ENCODE peak calls at places on chromosome 18, in eight cellular contexts. J, T, F, H, U, A, W and L are unnamed samples.
A peak's percentile ranks its signal among the peaks of the same experiment; 100 is the strongest.

GRCh38 chr18:26919656-26920055 is 54.1 kb upstream of the AQP4 start:
- DNase-seq in J (no peak), T (no peak), F (no peak), H (no peak), U (no peak), A (no peak), W (no peak), L (no peak)

GRCh38 chr18:79517322-79517721 is 121.6 kb downstream of the NFATC1 start:
- DNase-seq in J (no peak), T (no peak), F (no peak), H (no peak), U (no peak), A (no peak), W (no peak), L (no peak)

GRCh38 chr18:79506191-79507075 is 110.7 kb downstream of the NFATC1 start:
- DNase-seq in J (peak; percentile 58), T (peak; percentile 69), F (peak; percentile 33), H (no peak), U (no peak), A (peak; percentile 15), W (no peak), L (no peak)

GRCh38 chr18:8460748-8461147 is 148.5 kb upstream of the RAB12 start:
- DNase-seq in J (no peak), T (no peak), F (no peak), H (no peak), U (no peak), A (no peak), W (no peak), L (no peak)

GRCh38 chr18:74476154-74476553 is 19.0 kb upstream of the DIPK1C start:
- DNase-seq in J (no peak), T (peak; percentile 42), F (no peak), H (no peak), U (no peak), A (no peak), W (peak; percentile 8), L (peak; percentile 53)

GRCh38 chr18:52046842-52047241 is 293.2 kb upstream of the DCC start:
- DNase-seq in J (no peak), T (no peak), F (no peak), H (no peak), U (no peak), A (no peak), W (no peak), L (no peak)

GRCh38 chr18:72324677-72325076 is 219.5 kb downstream of the CBLN2 start:
- DNase-seq in J (no peak), T (no peak), F (no peak), H (no peak), U (no peak), A (no peak), W (no peak), L (no peak)

GRCh38 chr18:7637269-7637668 is 70.2 kb downstream of the PTPRM start:
- DNase-seq in J (no peak), T (no peak), F (no peak), H (no peak), U (no peak), A (no peak), W (peak; percentile 18), L (no peak)

GRCh38 chr18:46281185-46282176 is 177.3 kb downstream of the HAUS1 start:
- DNase-seq in J (peak; percentile 51), T (peak; percentile 52), F (peak; percentile 53), H (no peak), U (peak; percentile 49), A (peak; percentile 71), W (peak; percentile 79), L (peak; percentile 74)

GRCh38 chr18:79257480-79257879 is 138.2 kb upstream of the NFATC1 start:
- DNase-seq in J (no peak), T (no peak), F (no peak), H (no peak), U (no peak), A (no peak), W (no peak), L (no peak)

GRCh38 chr18:25497395-25497794 is 145.4 kb upstream of the ZNF521 start:
- DNase-seq in J (no peak), T (no peak), F (no peak), H (no peak), U (no peak), A (no peak), W (no peak), L (no peak)

GRCh38 chr18:21958707-21959457 is 210.5 kb upstream of the GATA6 start:
- DNase-seq in J (no peak), T (peak; percentile 24), F (peak; percentile 46), H (no peak), U (no peak), A (no peak), W (no peak), L (no peak)

GRCh38 chr18:814300-815084 is 2.5 kb upstream of the YES1 start:
- DNase-seq in J (no peak), T (no peak), F (no peak), H (no peak), U (no peak), A (no peak), W (no peak), L (no peak)

GRCh38 chr18:59155140-59155539 is 15.5 kb downstream of the SEC11C start:
- DNase-seq in J (no peak), T (no peak), F (no peak), H (no peak), U (peak; percentile 58), A (no peak), W (peak; percentile 95), L (no peak)

GRCh38 chr18:79951545-79952456 is at the start of gene SLC66A2:
- DNase-seq in J (peak; percentile 94), T (peak; percentile 94), F (peak; percentile 97), H (peak; percentile 49), U (peak; percentile 47), A (peak; percentile 94), W (peak; percentile 83), L (peak; percentile 85)

GRCh38 chr18:58363767-58364540 is 264.9 kb downstream of the ALPK2 start:
- DNase-seq in J (no peak), T (no peak), F (no peak), H (no peak), U (no peak), A (no peak), W (peak; percentile 70), L (no peak)

GRCh38 chr18:8212893-8213805 is 396.1 kb upstream of the RAB12 start:
- DNase-seq in J (no peak), T (no peak), F (no peak), H (no peak), U (peak; percentile 48), A (no peak), W (peak; percentile 94), L (no peak)

GRCh38 chr18:34999734-35000397 is 41.3 kb upstream of the MAPRE2 start:
- DNase-seq in J (no peak), T (no peak), F (no peak), H (no peak), U (no peak), A (no peak), W (no peak), L (peak; percentile 22)

GRCh38 chr18:61609131-61609530 is 275.9 kb downstream of the CDH20 start:
- DNase-seq in J (no peak), T (no peak), F (no peak), H (no peak), U (no peak), A (no peak), W (peak; percentile 29), L (no peak)

DNA sequence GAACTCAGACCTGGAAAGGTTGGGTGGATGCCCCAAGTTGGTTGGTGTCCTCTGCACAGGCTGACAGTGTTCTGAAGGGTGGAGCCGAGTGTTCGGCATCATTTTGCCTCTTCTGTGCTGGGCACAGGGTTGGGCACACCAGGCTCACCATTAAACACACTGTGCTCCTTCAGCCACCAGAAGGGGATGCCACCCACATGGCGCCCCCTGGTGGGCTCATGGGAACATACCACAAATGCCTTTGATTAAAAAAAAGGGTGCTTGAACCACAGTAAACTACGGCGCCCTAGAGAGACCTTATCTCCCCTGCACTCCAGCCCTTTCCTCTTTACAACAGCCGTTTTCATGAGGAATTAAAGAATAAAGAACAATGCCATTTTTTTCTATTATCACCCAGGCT is 89.4 kb downstream of the CELF4 start:
- DNase-seq in J (no peak), T (no peak), F (no peak), H (no peak), U (no peak), A (peak; percentile 23), W (peak; percentile 14), L (peak; percentile 31)
- TF ChIP-seq CTCF in J (peak; percentile 25), T (peak; percentile 57), F (no peak), H (no peak), U (peak; percentile 68), A (peak; percentile 13), W (peak; percentile 67), L (peak; percentile 61)

DNA sequence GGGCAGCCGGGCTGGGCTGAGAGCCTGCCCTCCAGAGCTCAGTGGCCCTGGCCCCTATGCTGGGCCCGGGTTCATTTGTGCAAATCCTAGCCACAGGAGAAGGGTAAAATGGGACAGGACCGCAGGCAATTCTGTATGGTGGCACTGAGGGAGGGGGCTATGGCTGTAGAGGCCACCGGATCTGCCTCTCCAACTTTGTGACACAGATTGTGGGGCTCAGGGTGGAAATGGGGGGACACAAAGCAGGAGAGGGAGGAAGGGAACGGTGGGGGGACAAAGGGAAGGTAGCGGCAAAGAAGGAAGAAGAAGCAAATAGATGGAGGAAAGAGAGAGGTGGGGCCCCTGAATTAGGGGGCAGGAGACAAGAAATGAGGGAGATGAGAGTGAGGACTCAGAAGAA is 201.1 kb downstream of the SMAD2 start:
- DNase-seq in J (no peak), T (no peak), F (no peak), H (no peak), U (no peak), A (no peak), W (no peak), L (no peak)
- H3K27me3 ChIP-seq in J (peaks cover 2% of the 10 kb centered on the region), T (peaks cover 95% of the 10 kb centered on the region), F (no peaks in the 10 kb centered on the region), H (no peaks in the 10 kb centered on the region), U (no peaks in the 10 kb centered on the region), A (no peaks in the 10 kb centered on the region), W (no peaks in the 10 kb centered on the region), L (peaks cover 3% of the 10 kb centered on the region)

GRCh38 chr18:57077786-57078552 is 68.9 kb upstream of the BOD1L2 start:
- DNase-seq in J (no peak), T (no peak), F (no peak), H (no peak), U (no peak), A (no peak), W (no peak), L (no peak)
- TF ChIP-seq CTCF in J (no peak), T (no peak), F (no peak), H (no peak), U (no peak), A (no peak), W (no peak), L (no peak)

GRCh38 chr18:76374330-76375281 is 120.4 kb downstream of the ZNF516 start:
- DNase-seq in J (no peak), T (no peak), F (no peak), H (no peak), U (no peak), A (no peak), W (no peak), L (no peak)

GRCh38 chr18:76371301-76371700 is 123.7 kb downstream of the ZNF516 start:
- DNase-seq in J (no peak), T (no peak), F (no peak), H (no peak), U (no peak), A (no peak), W (no peak), L (no peak)

GRCh38 chr18:76371804-76372203 is 123.2 kb downstream of the ZNF516 start:
- DNase-seq in J (no peak), T (no peak), F (no peak), H (no peak), U (no peak), A (no peak), W (no peak), L (no peak)

GRCh38 chr18:76376225-76376624 is 118.8 kb downstream of the ZNF516 start:
- DNase-seq in J (no peak), T (no peak), F (no peak), H (no peak), U (no peak), A (no peak), W (peak; percentile 54), L (no peak)

GRCh38 chr18:76373297-76373696 is 121.7 kb downstream of the ZNF516 start:
- DNase-seq in J (no peak), T (no peak), F (no peak), H (no peak), U (no peak), A (no peak), W (no peak), L (no peak)
- H3K27me3 ChIP-seq in J (no peaks in the 10 kb centered on the region), T (no peaks in the 10 kb centered on the region), F (no peaks in the 10 kb centered on the region), H (no peaks in the 10 kb centered on the region), U (no peaks in the 10 kb centered on the region), A (no peaks in the 10 kb centered on the region), W (no peaks in the 10 kb centered on the region), L (no peaks in the 10 kb centered on the region)